ENCODE peak calls at places on chromosome 2, in ten cellular contexts. Z is lower lobe of right lung; U is heart right ventricle; C is naive thymus-derived CD8-positive, alpha-beta T cell; T is RWPE1; F is activated CD8-positive, alpha-beta memory T cell treated with anti-CD3 and anti-CD28 coated beads for 1 hour; H is GOT3; E is cerebellar cortex; X is amniotic epithelial cell; Q is aorta. W is an unnamed sample.

GRCh38 chr2:26591619-26592505 is 49.3 kb downstream of the CIB4 start:
- DNase-seq in C (no peak), H (no peak), Z (no peak), U (no peak), T (no peak), E (no peak), X (peak), F (no peak), Q (peak), W (peak)

GRCh38 chr2:989766-990467 is 39.3 kb downstream of the SNTG2 start:
- DNase-seq in C (no peak), F (no peak), Z (no peak), X (no peak), T (no peak), E (no peak), U (no peak), H (no peak), Q (no peak), W (no peak)

GRCh38 chr2:108909275-108909823 is 79.7 kb downstream of the EDAR start:
- DNase-seq in E (no peak), U (no peak), H (no peak), Q (no peak), Z (no peak), X (no peak), F (no peak), T (no peak), C (no peak), W (no peak)

GRCh38 chr2:11720752-11721151 is 25.7 kb upstream of the LPIN1 start:
- DNase-seq in E (no peak), U (no peak), X (no peak), F (no peak), Q (no peak), T (no peak), H (no peak), C (no peak), Z (no peak), W (no peak)

GRCh38 chr2:160411955-160412354 is 81.7 kb downstream of the RBMS1 start:
- DNase-seq in F (no peak), T (no peak), H (no peak), Q (no peak), E (no peak), C (no peak), U (no peak), X (no peak), Z (no peak), W (no peak)

GRCh38 chr2:113211226-113212105 is 37.7 kb downstream of the PSD4 start:
- DNase-seq in Z (no peak), E (no peak), C (no peak), U (no peak), T (peak), X (no peak), F (no peak), Q (peak), H (no peak), W (no peak)

GRCh38 chr2:212732860-212733259 is 194.3 kb upstream of the ERBB4 start:
- DNase-seq in Q (no peak), C (no peak), F (no peak), T (no peak), E (no peak), H (no peak), Z (no peak), X (peak), U (no peak), W (no peak)

GRCh38 chr2:188395903-188396699 is 104.4 kb downstream of the GULP1 start:
- DNase-seq in Z (no peak), E (no peak), U (no peak), Q (no peak), F (no peak), H (no peak), C (no peak), X (no peak), T (no peak), W (no peak)

GRCh38 chr2:207869784-207870778 is 100.4 kb upstream of the FZD5 start:
- DNase-seq in T (no peak), U (no peak), C (no peak), Q (no peak), F (no peak), E (no peak), X (peak), Z (no peak), H (no peak), W (peak)

GRCh38 chr2:220178991-220179695 is 551.7 kb downstream of the SLC4A3 start:
- DNase-seq in Q (no peak), H (no peak), Z (no peak), C (no peak), U (no peak), E (no peak), X (no peak), T (no peak), F (no peak), W (no peak)

GRCh38 chr2:83705146-83705545 is 753.9 kb downstream of the SUCLG1 start:
- DNase-seq in F (no peak), H (no peak), Z (no peak), U (no peak), Q (no peak), E (no peak), C (no peak), X (no peak), T (no peak), W (no peak)

GRCh38 chr2:218257390-218257981 is 3.3 kb upstream of the GPBAR1 start:
- DNase-seq in H (no peak), Q (peak), Z (peak), E (no peak), C (no peak), T (peak), U (no peak), F (peak), X (no peak), W (peak)

GRCh38 chr2:174716785-174717184 is 47.5 kb downstream of the CHRNA1 start:
- DNase-seq in T (no peak), E (no peak), H (no peak), Q (no peak), F (no peak), C (no peak), U (no peak), Z (no peak), X (no peak), W (no peak)

W was measured in left lung.